ENCODE peak calls at places on chromosome 19, in seven cellular contexts. One of them, this sample, is unnamed.

GRCh38 chr19:42816901-42817300 is 51.4 kb upstream of the PSG8 start:
- DNase-seq in KBM-7: no peak
- DNase-seq in MV-4-11: no peak
- DNase-seq in activated CD8-positive, alpha-beta memory T cell treated with anti-CD3 and anti-CD28 coated beads, Interleukin-2, amount 50 U/mL, for 4 hours: no peak
- DNase-seq in body of pancreas: no peak
- DNase-seq in nephron progenitor cell: no peak
- DNase-seq in hypothalamus: no peak
- DNase-seq in this sample: no peak

GRCh38 chr19:7272856-7273578 is 21.2 kb downstream of the INSR start:
- DNase-seq in KBM-7: peak; percentile 42
- DNase-seq in MV-4-11: peak; percentile 98
- DNase-seq in activated CD8-positive, alpha-beta memory T cell treated with anti-CD3 and anti-CD28 coated beads, Interleukin-2, amount 50 U/mL, for 4 hours: no peak
- DNase-seq in body of pancreas: no peak
- DNase-seq in nephron progenitor cell: no peak
- DNase-seq in hypothalamus: no peak
- DNase-seq in this sample: no peak

GRCh38 chr19:35462476-35462953 is 14.5 kb downstream of the FFAR2 start:
- DNase-seq in KBM-7: peak; percentile 90
- DNase-seq in MV-4-11: peak; percentile 98
- DNase-seq in activated CD8-positive, alpha-beta memory T cell treated with anti-CD3 and anti-CD28 coated beads, Interleukin-2, amount 50 U/mL, for 4 hours: peak; percentile 35
- DNase-seq in body of pancreas: no peak
- DNase-seq in nephron progenitor cell: no peak
- DNase-seq in hypothalamus: no peak
- DNase-seq in this sample: no peak

GRCh38 chr19:30001794-30002193 is 59.8 kb downstream of the URI1 start:
- DNase-seq in KBM-7: peak; percentile 45
- DNase-seq in MV-4-11: peak; percentile 71
- DNase-seq in activated CD8-positive, alpha-beta memory T cell treated with anti-CD3 and anti-CD28 coated beads, Interleukin-2, amount 50 U/mL, for 4 hours: no peak
- DNase-seq in body of pancreas: no peak
- DNase-seq in nephron progenitor cell: no peak
- DNase-seq in hypothalamus: no peak
- DNase-seq in this sample: no peak

GRCh38 chr19:13693933-13694332 is 70.4 kb upstream of the MRI1 start:
- DNase-seq in KBM-7: no peak
- DNase-seq in MV-4-11: no peak
- DNase-seq in activated CD8-positive, alpha-beta memory T cell treated with anti-CD3 and anti-CD28 coated beads, Interleukin-2, amount 50 U/mL, for 4 hours: no peak
- DNase-seq in body of pancreas: no peak
- DNase-seq in nephron progenitor cell: no peak
- DNase-seq in hypothalamus: no peak
- DNase-seq in this sample: no peak

GRCh38 chr19:4172861-4173473 is 9.4 kb downstream of the SIRT6 start:
- DNase-seq in KBM-7: peak; percentile 64
- DNase-seq in MV-4-11: peak; percentile 19
- DNase-seq in activated CD8-positive, alpha-beta memory T cell treated with anti-CD3 and anti-CD28 coated beads, Interleukin-2, amount 50 U/mL, for 4 hours: peak; percentile 67
- DNase-seq in body of pancreas: peak; percentile 63
- DNase-seq in nephron progenitor cell: peak; percentile 98
- DNase-seq in hypothalamus: no peak
- DNase-seq in this sample: peak; percentile 35

GRCh38 chr19:15025237-15025636 is 24.0 kb upstream of the CASP14 start:
- DNase-seq in KBM-7: peak; percentile 32
- DNase-seq in MV-4-11: peak; percentile 17
- DNase-seq in activated CD8-positive, alpha-beta memory T cell treated with anti-CD3 and anti-CD28 coated beads, Interleukin-2, amount 50 U/mL, for 4 hours: no peak
- DNase-seq in body of pancreas: peak; percentile 54
- DNase-seq in nephron progenitor cell: no peak
- DNase-seq in hypothalamus: no peak
- DNase-seq in this sample: no peak

GRCh38 chr19:33627962-33628839 is 6.4 kb downstream of the CHST8 start:
- DNase-seq in KBM-7: no peak
- DNase-seq in MV-4-11: no peak
- DNase-seq in activated CD8-positive, alpha-beta memory T cell treated with anti-CD3 and anti-CD28 coated beads, Interleukin-2, amount 50 U/mL, for 4 hours: no peak
- DNase-seq in body of pancreas: no peak
- DNase-seq in nephron progenitor cell: no peak
- DNase-seq in hypothalamus: no peak
- DNase-seq in this sample: no peak

GRCh38 chr19:39906283-39906682 is 28.2 kb downstream of the FCGBP start:
- DNase-seq in KBM-7: no peak
- DNase-seq in MV-4-11: no peak
- DNase-seq in activated CD8-positive, alpha-beta memory T cell treated with anti-CD3 and anti-CD28 coated beads, Interleukin-2, amount 50 U/mL, for 4 hours: no peak
- DNase-seq in body of pancreas: no peak
- DNase-seq in nephron progenitor cell: no peak
- DNase-seq in hypothalamus: no peak
- DNase-seq in this sample: no peak

GRCh38 chr19:36149673-36150406 is 2.4 kb downstream of the COX7A1 start:
- DNase-seq in KBM-7: no peak
- DNase-seq in MV-4-11: no peak
- DNase-seq in activated CD8-positive, alpha-beta memory T cell treated with anti-CD3 and anti-CD28 coated beads, Interleukin-2, amount 50 U/mL, for 4 hours: no peak
- DNase-seq in body of pancreas: no peak
- DNase-seq in nephron progenitor cell: no peak
- DNase-seq in hypothalamus: no peak
- DNase-seq in this sample: no peak

GRCh38 chr19:45497791-45498190 is 452 bp upstream of the PPM1N start:
- DNase-seq in KBM-7: no peak
- DNase-seq in MV-4-11: no peak
- DNase-seq in activated CD8-positive, alpha-beta memory T cell treated with anti-CD3 and anti-CD28 coated beads, Interleukin-2, amount 50 U/mL, for 4 hours: no peak
- DNase-seq in body of pancreas: no peak
- DNase-seq in nephron progenitor cell: no peak
- DNase-seq in hypothalamus: no peak
- DNase-seq in this sample: no peak

GRCh38 chr19:27741236-27741635 is 1471.7 kb downstream of the UQCRFS1 start:
- DNase-seq in KBM-7: no peak
- DNase-seq in MV-4-11: no peak
- DNase-seq in activated CD8-positive, alpha-beta memory T cell treated with anti-CD3 and anti-CD28 coated beads, Interleukin-2, amount 50 U/mL, for 4 hours: no peak
- DNase-seq in body of pancreas: no peak
- DNase-seq in nephron progenitor cell: no peak
- DNase-seq in hypothalamus: no peak
- DNase-seq in this sample: no peak

GRCh38 chr19:29942404-29943261 is 594 bp downstream of the URI1 start:
- DNase-seq in KBM-7: peak; percentile 47
- DNase-seq in MV-4-11: peak; percentile 63
- DNase-seq in activated CD8-positive, alpha-beta memory T cell treated with anti-CD3 and anti-CD28 coated beads, Interleukin-2, amount 50 U/mL, for 4 hours: peak; percentile 71
- DNase-seq in body of pancreas: peak; percentile 73
- DNase-seq in nephron progenitor cell: peak; percentile 67
- DNase-seq in hypothalamus: no peak
- DNase-seq in this sample: peak; percentile 23

GRCh38 chr19:35773020-35773809 is 2.1 kb upstream of the ARHGAP33 start:
- DNase-seq in KBM-7: no peak
- DNase-seq in MV-4-11: no peak
- DNase-seq in activated CD8-positive, alpha-beta memory T cell treated with anti-CD3 and anti-CD28 coated beads, Interleukin-2, amount 50 U/mL, for 4 hours: no peak
- DNase-seq in body of pancreas: no peak
- DNase-seq in nephron progenitor cell: no peak
- DNase-seq in hypothalamus: no peak
- DNase-seq in this sample: no peak

GRCh38 chr19:45558399-45558878 is 26.2 kb downstream of the OPA3 start:
- DNase-seq in KBM-7: peak; percentile 85
- DNase-seq in MV-4-11: peak; percentile 44
- DNase-seq in activated CD8-positive, alpha-beta memory T cell treated with anti-CD3 and anti-CD28 coated beads, Interleukin-2, amount 50 U/mL, for 4 hours: peak; percentile 67
- DNase-seq in body of pancreas: peak; percentile 50
- DNase-seq in nephron progenitor cell: peak; percentile 60
- DNase-seq in hypothalamus: no peak
- DNase-seq in this sample: peak; percentile 11

GRCh38 chr19:55226273-55226672 is 2.3 kb downstream of the TMEM86B start:
- DNase-seq in KBM-7: no peak
- DNase-seq in MV-4-11: no peak
- DNase-seq in activated CD8-positive, alpha-beta memory T cell treated with anti-CD3 and anti-CD28 coated beads, Interleukin-2, amount 50 U/mL, for 4 hours: no peak
- DNase-seq in body of pancreas: no peak
- DNase-seq in nephron progenitor cell: no peak
- DNase-seq in hypothalamus: no peak
- DNase-seq in this sample: no peak

GRCh38 chr19:12580180-12580694 is 29.0 kb upstream of the ZNF564 start:
- DNase-seq in KBM-7: no peak
- DNase-seq in MV-4-11: no peak
- DNase-seq in activated CD8-positive, alpha-beta memory T cell treated with anti-CD3 and anti-CD28 coated beads, Interleukin-2, amount 50 U/mL, for 4 hours: no peak
- DNase-seq in body of pancreas: no peak
- DNase-seq in nephron progenitor cell: no peak
- DNase-seq in hypothalamus: no peak
- DNase-seq in this sample: no peak

GRCh38 chr19:22605275-22606211 is 28.6 kb upstream of the ZNF492 start:
- DNase-seq in KBM-7: no peak
- DNase-seq in MV-4-11: no peak
- DNase-seq in activated CD8-positive, alpha-beta memory T cell treated with anti-CD3 and anti-CD28 coated beads, Interleukin-2, amount 50 U/mL, for 4 hours: no peak
- DNase-seq in body of pancreas: no peak
- DNase-seq in nephron progenitor cell: no peak
- DNase-seq in hypothalamus: no peak
- DNase-seq in this sample: no peak

GRCh38 chr19:2428027-2428690 is 773 bp upstream of the TIMM13 start:
- DNase-seq in KBM-7: no peak
- DNase-seq in MV-4-11: no peak
- DNase-seq in activated CD8-positive, alpha-beta memory T cell treated with anti-CD3 and anti-CD28 coated beads, Interleukin-2, amount 50 U/mL, for 4 hours: no peak
- DNase-seq in body of pancreas: peak; percentile 41
- DNase-seq in nephron progenitor cell: peak; percentile 33
- DNase-seq in hypothalamus: no peak
- DNase-seq in this sample: no peak

GRCh38 chr19:11261902-11262839 is at the start of gene DOCK6:
- DNase-seq in KBM-7: no peak
- DNase-seq in MV-4-11: no peak
- DNase-seq in activated CD8-positive, alpha-beta memory T cell treated with anti-CD3 and anti-CD28 coated beads, Interleukin-2, amount 50 U/mL, for 4 hours: peak; percentile 28
- DNase-seq in body of pancreas: peak; percentile 68
- DNase-seq in nephron progenitor cell: peak; percentile 70
- DNase-seq in hypothalamus: no peak
- DNase-seq in this sample: no peak

GRCh38 chr19:45446944-45447343 is 20.9 kb upstream of the FOSB start:
- DNase-seq in KBM-7: no peak
- DNase-seq in MV-4-11: no peak
- DNase-seq in activated CD8-positive, alpha-beta memory T cell treated with anti-CD3 and anti-CD28 coated beads, Interleukin-2, amount 50 U/mL, for 4 hours: no peak
- DNase-seq in body of pancreas: no peak
- DNase-seq in nephron progenitor cell: no peak
- DNase-seq in hypothalamus: no peak
- DNase-seq in this sample: no peak

GRCh38 chr19:50645107-50645506 is 4.1 kb upstream of the C19orf81 start:
- DNase-seq in KBM-7: no peak
- DNase-seq in MV-4-11: no peak
- DNase-seq in activated CD8-positive, alpha-beta memory T cell treated with anti-CD3 and anti-CD28 coated beads, Interleukin-2, amount 50 U/mL, for 4 hours: no peak
- DNase-seq in body of pancreas: no peak
- DNase-seq in nephron progenitor cell: no peak
- DNase-seq in hypothalamus: no peak
- DNase-seq in this sample: no peak

GRCh38 chr19:1837625-1838105 is 10.6 kb downstream of the REXO1 start:
- DNase-seq in KBM-7: peak; percentile 72
- DNase-seq in MV-4-11: no peak
- DNase-seq in activated CD8-positive, alpha-beta memory T cell treated with anti-CD3 and anti-CD28 coated beads, Interleukin-2, amount 50 U/mL, for 4 hours: peak; percentile 63
- DNase-seq in body of pancreas: peak; percentile 46
- DNase-seq in nephron progenitor cell: peak; percentile 87
- DNase-seq in hypothalamus: no peak
- DNase-seq in this sample: no peak

GRCh38 chr19:3544742-3545668 is 6.0 kb downstream of the TEKTIP1 start:
- DNase-seq in KBM-7: peak; percentile 74
- DNase-seq in MV-4-11: peak; percentile 54
- DNase-seq in activated CD8-positive, alpha-beta memory T cell treated with anti-CD3 and anti-CD28 coated beads, Interleukin-2, amount 50 U/mL, for 4 hours: peak; percentile 80
- DNase-seq in body of pancreas: peak; percentile 76
- DNase-seq in nephron progenitor cell: peak; percentile 89
- DNase-seq in hypothalamus: peak; percentile 51
- DNase-seq in this sample: peak; percentile 69

GRCh38 chr19:7899751-7900352 is 3.8 kb upstream of the MAP2K7 start:
- DNase-seq in KBM-7: no peak
- DNase-seq in MV-4-11: no peak
- DNase-seq in activated CD8-positive, alpha-beta memory T cell treated with anti-CD3 and anti-CD28 coated beads, Interleukin-2, amount 50 U/mL, for 4 hours: no peak
- DNase-seq in body of pancreas: no peak
- DNase-seq in nephron progenitor cell: no peak
- DNase-seq in hypothalamus: no peak
- DNase-seq in this sample: no peak

GRCh38 chr19:1809663-1810062 is 2.4 kb downstream of the ATP8B3 start:
- DNase-seq in KBM-7: no peak
- DNase-seq in MV-4-11: no peak
- DNase-seq in activated CD8-positive, alpha-beta memory T cell treated with anti-CD3 and anti-CD28 coated beads, Interleukin-2, amount 50 U/mL, for 4 hours: no peak
- DNase-seq in body of pancreas: no peak
- DNase-seq in nephron progenitor cell: no peak
- DNase-seq in hypothalamus: no peak
- DNase-seq in this sample: no peak

GRCh38 chr19:6056801-6057650 is 53.3 kb downstream of the RFX2 start:
- DNase-seq in KBM-7: peak; percentile 87
- DNase-seq in MV-4-11: peak; percentile 99
- DNase-seq in activated CD8-positive, alpha-beta memory T cell treated with anti-CD3 and anti-CD28 coated beads, Interleukin-2, amount 50 U/mL, for 4 hours: no peak
- DNase-seq in body of pancreas: peak; percentile 51
- DNase-seq in nephron progenitor cell: no peak
- DNase-seq in hypothalamus: peak; percentile 72
- DNase-seq in this sample: no peak

GRCh38 chr19:19459707-19460251 is 54.3 kb downstream of the GATAD2A start:
- DNase-seq in KBM-7: peak; percentile 72
- DNase-seq in MV-4-11: peak; percentile 71
- DNase-seq in activated CD8-positive, alpha-beta memory T cell treated with anti-CD3 and anti-CD28 coated beads, Interleukin-2, amount 50 U/mL, for 4 hours: peak; percentile 60
- DNase-seq in body of pancreas: peak; percentile 35
- DNase-seq in nephron progenitor cell: no peak
- DNase-seq in hypothalamus: no peak
- DNase-seq in this sample: peak; percentile 22

GRCh38 chr19:11337080-11337479 is 2.4 kb downstream of the RAB3D start:
- DNase-seq in KBM-7: peak; percentile 54
- DNase-seq in MV-4-11: peak; percentile 81
- DNase-seq in activated CD8-positive, alpha-beta memory T cell treated with anti-CD3 and anti-CD28 coated beads, Interleukin-2, amount 50 U/mL, for 4 hours: no peak
- DNase-seq in body of pancreas: no peak
- DNase-seq in nephron progenitor cell: no peak
- DNase-seq in hypothalamus: no peak
- DNase-seq in this sample: no peak

GRCh38 chr19:48737360-48737998 is 2.9 kb downstream of the RASIP1 start:
- DNase-seq in KBM-7: no peak
- DNase-seq in MV-4-11: no peak
- DNase-seq in activated CD8-positive, alpha-beta memory T cell treated with anti-CD3 and anti-CD28 coated beads, Interleukin-2, amount 50 U/mL, for 4 hours: no peak
- DNase-seq in body of pancreas: peak; percentile 96
- DNase-seq in nephron progenitor cell: no peak
- DNase-seq in hypothalamus: no peak
- DNase-seq in this sample: no peak

GRCh38 chr19:38090561-38090960 is 133.5 kb downstream of the DPF1 start:
- DNase-seq in KBM-7: no peak
- DNase-seq in MV-4-11: no peak
- DNase-seq in activated CD8-positive, alpha-beta memory T cell treated with anti-CD3 and anti-CD28 coated beads, Interleukin-2, amount 50 U/mL, for 4 hours: no peak
- DNase-seq in body of pancreas: peak; percentile 67
- DNase-seq in nephron progenitor cell: no peak
- DNase-seq in hypothalamus: peak; percentile 41
- DNase-seq in this sample: no peak

GRCh38 chr19:57171551-57172081 is 4.3 kb upstream of the DUXA start:
- DNase-seq in KBM-7: no peak
- DNase-seq in MV-4-11: no peak
- DNase-seq in activated CD8-positive, alpha-beta memory T cell treated with anti-CD3 and anti-CD28 coated beads, Interleukin-2, amount 50 U/mL, for 4 hours: peak; percentile 18
- DNase-seq in body of pancreas: peak; percentile 40
- DNase-seq in nephron progenitor cell: peak; percentile 52
- DNase-seq in hypothalamus: no peak
- DNase-seq in this sample: no peak

GRCh38 chr19:46460981-46461380 is 10.4 kb downstream of the PNMA8A start:
- DNase-seq in KBM-7: no peak
- DNase-seq in MV-4-11: no peak
- DNase-seq in activated CD8-positive, alpha-beta memory T cell treated with anti-CD3 and anti-CD28 coated beads, Interleukin-2, amount 50 U/mL, for 4 hours: no peak
- DNase-seq in body of pancreas: no peak
- DNase-seq in nephron progenitor cell: no peak
- DNase-seq in hypothalamus: no peak
- DNase-seq in this sample: no peak

GRCh38 chr19:15926484-15926883 is 7.8 kb downstream of the CYP4F11 start:
- DNase-seq in KBM-7: no peak
- DNase-seq in MV-4-11: no peak
- DNase-seq in activated CD8-positive, alpha-beta memory T cell treated with anti-CD3 and anti-CD28 coated beads, Interleukin-2, amount 50 U/mL, for 4 hours: no peak
- DNase-seq in body of pancreas: no peak
- DNase-seq in nephron progenitor cell: no peak
- DNase-seq in hypothalamus: no peak
- DNase-seq in this sample: no peak

This sample was measured in stimulated activated CD4-positive, alpha-beta T cell treated with anti-CD3 and anti-CD28 coated beads, Interleukin-1b, Interleukin-23, amount 100 ng/mL, for 1 hour.